ENCODE peak calls at places on chromosomes 1 and 21, in four cellular contexts. One of them, this sample, is unnamed. For H3K4me1 and H3K36me3, the result is how much of the 10 kb centered on the place peaks cover.

GRCh38 chr21:25870084-25870483 is 135.3 kb downstream of the GABPA start:
- DNase-seq in mucosa of descending colon: no peak
- DNase-seq in IMR-90: no peak
- DNase-seq in right atrium auricular region: no peak
- DNase-seq in this sample: no peak

GRCh38 chr1:109134423-109134822 is 20.5 kb downstream of the ELAPOR1 start:
- DNase-seq in mucosa of descending colon: peak
- DNase-seq in IMR-90: no peak
- DNase-seq in right atrium auricular region: no peak
- DNase-seq in this sample: no peak

GRCh38 chr1:203592156-203592555 is 34.5 kb upstream of the ATP2B4 start:
- DNase-seq in mucosa of descending colon: no peak
- DNase-seq in IMR-90: peak
- DNase-seq in right atrium auricular region: no peak
- DNase-seq in this sample: no peak

GRCh38 chr1:204726478-204726877 is 40.9 kb upstream of the LRRN2 start:
- DNase-seq in mucosa of descending colon: no peak
- DNase-seq in IMR-90: peak
- DNase-seq in right atrium auricular region: no peak
- DNase-seq in this sample: no peak

GRCh38 chr1:13812456-13813397 is 112.7 kb downstream of the PRDM2 start:
- DNase-seq in mucosa of descending colon: no peak
- DNase-seq in IMR-90: no peak
- DNase-seq in right atrium auricular region: no peak
- DNase-seq in this sample: no peak

GRCh38 chr1:51453010-51453409 is 66.1 kb downstream of the EPS15 start:
- DNase-seq in mucosa of descending colon: no peak
- DNase-seq in IMR-90: no peak
- DNase-seq in right atrium auricular region: no peak
- DNase-seq in this sample: no peak

GRCh38 chr1:205980182-205980830 is 22.9 kb downstream of the RAB7B start:
- DNase-seq in mucosa of descending colon: no peak
- DNase-seq in IMR-90: no peak
- DNase-seq in right atrium auricular region: no peak
- DNase-seq in this sample: no peak

GRCh38 chr1:93238425-93238824 is 57.9 kb downstream of the CCDC18 start:
- DNase-seq in mucosa of descending colon: no peak
- DNase-seq in IMR-90: no peak
- DNase-seq in right atrium auricular region: no peak
- DNase-seq in this sample: no peak

GRCh38 chr1:103074224-103074623 is 34.1 kb downstream of the COL11A1 start:
- DNase-seq in mucosa of descending colon: no peak
- DNase-seq in IMR-90: no peak
- DNase-seq in right atrium auricular region: no peak
- DNase-seq in this sample: no peak

GRCh38 chr21:42746240-42746592 is 92.8 kb downstream of the PDE9A start:
- DNase-seq in mucosa of descending colon: no peak
- DNase-seq in IMR-90: no peak
- DNase-seq in right atrium auricular region: no peak
- DNase-seq in this sample: no peak

GRCh38 chr1:23202263-23202749 is 15.0 kb downstream of the HTR1D start:
- DNase-seq in mucosa of descending colon: no peak
- DNase-seq in IMR-90: peak
- DNase-seq in right atrium auricular region: no peak
- DNase-seq in this sample: no peak

GRCh38 chr21:28342229-28342810 is 650.4 kb downstream of the LTN1 start:
- DNase-seq in mucosa of descending colon: no peak
- DNase-seq in IMR-90: no peak
- DNase-seq in right atrium auricular region: no peak
- DNase-seq in this sample: no peak

GRCh38 chr1:156053770-156054499 is at the start of gene UBQLN4:
- DNase-seq in mucosa of descending colon: peak
- DNase-seq in IMR-90: peak
- DNase-seq in right atrium auricular region: peak
- DNase-seq in this sample: peak

GRCh38 chr1:85494957-85495266 is 30.0 kb upstream of the DDAH1 start:
- DNase-seq in mucosa of descending colon: peak
- DNase-seq in IMR-90: peak
- DNase-seq in right atrium auricular region: no peak
- DNase-seq in this sample: no peak

GRCh38 chr1:227420147-227420546 is 101.9 kb upstream of the CDC42BPA start:
- DNase-seq in mucosa of descending colon: no peak
- DNase-seq in IMR-90: no peak
- DNase-seq in right atrium auricular region: no peak
- DNase-seq in this sample: no peak

GRCh38 chr1:147580200-147580557 is 38.9 kb downstream of the BCL9 start:
- DNase-seq in mucosa of descending colon: no peak
- DNase-seq in IMR-90: peak
- DNase-seq in right atrium auricular region: no peak
- DNase-seq in this sample: no peak

GRCh38 chr1:226799634-226800281 is 60.7 kb upstream of the ITPKB start:
- DNase-seq in mucosa of descending colon: no peak
- DNase-seq in IMR-90: no peak
- DNase-seq in right atrium auricular region: no peak
- DNase-seq in this sample: no peak

GRCh38 chr21:16308269-16308668 is 578.5 kb downstream of the USP25 start:
- DNase-seq in mucosa of descending colon: no peak
- DNase-seq in IMR-90: peak
- DNase-seq in right atrium auricular region: no peak
- DNase-seq in this sample: no peak

GRCh38 chr1:41783189-41783639 is 135.5 kb downstream of the HIVEP3 start:
- DNase-seq in mucosa of descending colon: no peak
- DNase-seq in IMR-90: peak
- DNase-seq in right atrium auricular region: no peak
- DNase-seq in this sample: no peak

GRCh38 chr1:201468501-201468843 is 516 bp downstream of the PHLDA3 start:
- DNase-seq in mucosa of descending colon: no peak
- DNase-seq in IMR-90: no peak
- DNase-seq in right atrium auricular region: no peak
- DNase-seq in this sample: no peak

GRCh38 chr1:242784074-242784473 is 259.6 kb upstream of the PLD5 start:
- DNase-seq in mucosa of descending colon: no peak
- DNase-seq in IMR-90: no peak
- DNase-seq in right atrium auricular region: no peak
- DNase-seq in this sample: no peak

GRCh38 chr1:221768444-221769066 is 26.7 kb upstream of the DUSP10 start:
- DNase-seq in mucosa of descending colon: no peak
- DNase-seq in IMR-90: no peak
- DNase-seq in right atrium auricular region: no peak
- DNase-seq in this sample: no peak
- TF ChIP-seq CTCF in mucosa of descending colon: no peak
- TF ChIP-seq CTCF in IMR-90: no peak
- TF ChIP-seq CTCF in right atrium auricular region: no peak
- TF ChIP-seq CTCF in this sample: peak

GRCh38 chr1:230188826-230189225 is 121.8 kb downstream of the GALNT2 start:
- DNase-seq in mucosa of descending colon: no peak
- DNase-seq in IMR-90: no peak
- DNase-seq in right atrium auricular region: no peak
- DNase-seq in this sample: peak

GRCh38 chr1:230187290-230187689 is 120.3 kb downstream of the GALNT2 start:
- DNase-seq in mucosa of descending colon: no peak
- DNase-seq in IMR-90: no peak
- DNase-seq in right atrium auricular region: no peak
- DNase-seq in this sample: no peak

GRCh38 chr1:230191839-230192238 is 124.8 kb downstream of the GALNT2 start:
- DNase-seq in mucosa of descending colon: no peak
- DNase-seq in IMR-90: no peak
- DNase-seq in right atrium auricular region: no peak
- DNase-seq in this sample: peak

GRCh38 chr1:230191079-230191478 is 124.0 kb downstream of the GALNT2 start:
- DNase-seq in mucosa of descending colon: peak
- DNase-seq in IMR-90: peak
- DNase-seq in right atrium auricular region: peak
- DNase-seq in this sample: peak

GRCh38 chr1:230189276-230190183 is 122.5 kb downstream of the GALNT2 start:
- DNase-seq in mucosa of descending colon: no peak
- DNase-seq in IMR-90: no peak
- DNase-seq in right atrium auricular region: no peak
- DNase-seq in this sample: peak
- H3K4me1 ChIP-seq in mucosa of descending colon: under half
- H3K4me1 ChIP-seq in IMR-90: under half
- H3K4me1 ChIP-seq in right atrium auricular region: under half
- H3K4me1 ChIP-seq in this sample: half or more

GRCh38 chr21:46065215-46065992 is 32.5 kb upstream of the COL6A2 start:
- DNase-seq in mucosa of descending colon: no peak
- DNase-seq in IMR-90: peak
- DNase-seq in right atrium auricular region: peak
- DNase-seq in this sample: peak

GRCh38 chr21:46063734-46064680 is 33.9 kb upstream of the COL6A2 start:
- DNase-seq in mucosa of descending colon: peak
- DNase-seq in IMR-90: no peak
- DNase-seq in right atrium auricular region: peak
- DNase-seq in this sample: peak

GRCh38 chr21:46063227-46063626 is 34.7 kb upstream of the COL6A2 start:
- DNase-seq in mucosa of descending colon: peak
- DNase-seq in IMR-90: no peak
- DNase-seq in right atrium auricular region: peak
- DNase-seq in this sample: peak

GRCh38 chr21:46065993-46066842 is 31.7 kb upstream of the COL6A2 start:
- DNase-seq in mucosa of descending colon: no peak
- DNase-seq in IMR-90: peak
- DNase-seq in right atrium auricular region: peak
- DNase-seq in this sample: peak

DNA sequence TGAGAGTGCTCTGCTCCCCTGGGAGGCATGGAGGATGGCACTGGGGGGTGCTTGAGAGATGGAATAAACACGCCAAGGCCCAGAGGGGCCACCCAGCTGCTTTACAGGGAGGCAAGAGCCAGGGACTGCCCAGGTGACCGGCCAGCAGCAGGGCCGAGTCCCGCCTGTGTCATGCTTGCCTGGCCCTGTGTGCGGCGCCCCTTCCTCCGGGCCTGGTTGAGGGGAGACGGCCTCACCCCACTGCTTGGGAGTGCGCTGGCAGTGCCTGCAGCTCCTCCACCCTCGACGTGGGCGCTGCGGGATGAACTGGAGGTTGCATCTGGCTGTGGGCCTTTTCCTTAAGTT is 33.1 kb upstream of the COL6A2 start:
- DNase-seq in mucosa of descending colon: peak
- DNase-seq in IMR-90: no peak
- DNase-seq in right atrium auricular region: peak
- DNase-seq in this sample: peak
- H3K36me3 ChIP-seq in mucosa of descending colon: under half
- H3K36me3 ChIP-seq in IMR-90: under half
- H3K36me3 ChIP-seq in right atrium auricular region: under half
- H3K36me3 ChIP-seq in this sample: under half

GRCh38 chr1:228841632-228842031 is 106.4 kb downstream of the RHOU start:
- DNase-seq in mucosa of descending colon: no peak
- DNase-seq in IMR-90: no peak
- DNase-seq in right atrium auricular region: no peak
- DNase-seq in this sample: no peak

GRCh38 chr1:228845101-228845500 is 109.8 kb downstream of the RHOU start:
- DNase-seq in mucosa of descending colon: no peak
- DNase-seq in IMR-90: no peak
- DNase-seq in right atrium auricular region: no peak
- DNase-seq in this sample: no peak

GRCh38 chr1:228838717-228839500 is 103.6 kb downstream of the RHOU start:
- DNase-seq in mucosa of descending colon: no peak
- DNase-seq in IMR-90: peak
- DNase-seq in right atrium auricular region: no peak
- DNase-seq in this sample: no peak

GRCh38 chr1:228839656-228840055 is 104.4 kb downstream of the RHOU start:
- DNase-seq in mucosa of descending colon: no peak
- DNase-seq in IMR-90: no peak
- DNase-seq in right atrium auricular region: no peak
- DNase-seq in this sample: no peak

GRCh38 chr1:228842094-228842775 is 107.0 kb downstream of the RHOU start:
- DNase-seq in mucosa of descending colon: peak
- DNase-seq in IMR-90: peak
- DNase-seq in right atrium auricular region: peak
- DNase-seq in this sample: peak
- TF ChIP-seq CTCF in mucosa of descending colon: no peak
- TF ChIP-seq CTCF in IMR-90: no peak
- TF ChIP-seq CTCF in right atrium auricular region: no peak
- TF ChIP-seq CTCF in this sample: no peak

GRCh38 chr1:117826119-117826518 is 103.3 kb downstream of the GDAP2 start:
- DNase-seq in mucosa of descending colon: no peak
- DNase-seq in IMR-90: no peak
- DNase-seq in right atrium auricular region: no peak
- DNase-seq in this sample: no peak
- H3K4me1 ChIP-seq in mucosa of descending colon: under half
- H3K4me1 ChIP-seq in IMR-90: under half
- H3K4me1 ChIP-seq in right atrium auricular region: under half
- H3K4me1 ChIP-seq in this sample: half or more

GRCh38 chr1:112693821-112694220 is 13.1 kb downstream of the RHOC start:
- DNase-seq in mucosa of descending colon: no peak
- DNase-seq in IMR-90: no peak
- DNase-seq in right atrium auricular region: peak
- DNase-seq in this sample: no peak
- H3K36me3 ChIP-seq in mucosa of descending colon: under half
- H3K36me3 ChIP-seq in IMR-90: half or more
- H3K36me3 ChIP-seq in right atrium auricular region: half or more
- H3K36me3 ChIP-seq in this sample: under half

GRCh38 chr1:239307886-239308285 is 78.5 kb upstream of the CHRM3 start:
- DNase-seq in mucosa of descending colon: no peak
- DNase-seq in IMR-90: no peak
- DNase-seq in right atrium auricular region: no peak
- DNase-seq in this sample: no peak

GRCh38 chr1:239303289-239303688 is 83.1 kb upstream of the CHRM3 start:
- DNase-seq in mucosa of descending colon: no peak
- DNase-seq in IMR-90: no peak
- DNase-seq in right atrium auricular region: no peak
- DNase-seq in this sample: no peak

GRCh38 chr1:239306426-239306825 is 79.9 kb upstream of the CHRM3 start:
- DNase-seq in mucosa of descending colon: no peak
- DNase-seq in IMR-90: no peak
- DNase-seq in right atrium auricular region: no peak
- DNase-seq in this sample: no peak

GRCh38 chr1:239311331-239311730 is 75.0 kb upstream of the CHRM3 start:
- DNase-seq in mucosa of descending colon: no peak
- DNase-seq in IMR-90: no peak
- DNase-seq in right atrium auricular region: no peak
- DNase-seq in this sample: no peak

GRCh38 chr1:239308701-239309333 is 77.6 kb upstream of the CHRM3 start:
- DNase-seq in mucosa of descending colon: peak
- DNase-seq in IMR-90: no peak
- DNase-seq in right atrium auricular region: no peak
- DNase-seq in this sample: no peak
- TF ChIP-seq CTCF in mucosa of descending colon: peak
- TF ChIP-seq CTCF in IMR-90: no peak
- TF ChIP-seq CTCF in right atrium auricular region: peak
- TF ChIP-seq CTCF in this sample: peak

GRCh38 chr1:27427836-27428315 is 35.5 kb downstream of the GPR3 start:
- DNase-seq in mucosa of descending colon: no peak
- DNase-seq in IMR-90: no peak
- DNase-seq in right atrium auricular region: no peak
- DNase-seq in this sample: no peak

GRCh38 chr1:27430903-27431653 is 38.7 kb downstream of the GPR3 start:
- DNase-seq in mucosa of descending colon: no peak
- DNase-seq in IMR-90: peak
- DNase-seq in right atrium auricular region: no peak
- DNase-seq in this sample: no peak

GRCh38 chr1:27427329-27427728 is 34.9 kb downstream of the GPR3 start:
- DNase-seq in mucosa of descending colon: no peak
- DNase-seq in IMR-90: no peak
- DNase-seq in right atrium auricular region: no peak
- DNase-seq in this sample: no peak

GRCh38 chr1:27429029-27429425 is 36.6 kb downstream of the GPR3 start:
- DNase-seq in mucosa of descending colon: no peak
- DNase-seq in IMR-90: no peak
- DNase-seq in right atrium auricular region: no peak
- DNase-seq in this sample: no peak

GRCh38 chr1:27428316-27429028 is 36.0 kb downstream of the GPR3 start:
- DNase-seq in mucosa of descending colon: no peak
- DNase-seq in IMR-90: no peak
- DNase-seq in right atrium auricular region: no peak
- DNase-seq in this sample: no peak
- H3K4me1 ChIP-seq in mucosa of descending colon: under half
- H3K4me1 ChIP-seq in IMR-90: under half
- H3K4me1 ChIP-seq in right atrium auricular region: under half
- H3K4me1 ChIP-seq in this sample: half or more